ENCODE peak calls at places on chromosome 3, in ten cellular contexts. X is tibial nerve, B is fibroblast of pulmonary artery, W is Peyer's patch, S is astrocyte, J is left ventricle myocardium inferior, L is AG10803, U is osteocyte, A is A673, T is cardiac fibroblast. R is an unnamed sample.

GRCh38 chr3:194272861-194273266 is 78.3 kb downstream of the CPN2 start:
- DNase-seq in X (no peak), B (no peak), W (no peak), S (no peak), J (no peak), L (peak), U (no peak), A (peak), T (peak), R (no peak)

GRCh38 chr3:31051226-31051625 is 156.8 kb upstream of the GADL1 start:
- DNase-seq in X (no peak), B (no peak), W (no peak), S (no peak), J (no peak), L (no peak), U (no peak), A (no peak), T (no peak), R (no peak)

GRCh38 chr3:43796041-43796596 is 105.4 kb downstream of the ABHD5 start:
- DNase-seq in X (no peak), B (no peak), W (no peak), S (no peak), J (no peak), L (peak), U (peak), A (no peak), T (no peak), R (no peak)

GRCh38 chr3:15983232-15983631 is 185.5 kb upstream of the ANKRD28 start:
- DNase-seq in X (no peak), B (peak), W (no peak), S (peak), J (no peak), L (peak), U (no peak), A (no peak), T (peak), R (no peak)

GRCh38 chr3:17686613-17687012 is 55.8 kb downstream of the TBC1D5 start:
- DNase-seq in X (no peak), B (peak), W (no peak), S (no peak), J (no peak), L (peak), U (no peak), A (peak), T (peak), R (no peak)

GRCh38 chr3:119340014-119340413 is 45.8 kb downstream of the ARHGAP31 start:
- DNase-seq in X (no peak), B (no peak), W (no peak), S (no peak), J (no peak), L (no peak), U (no peak), A (no peak), T (no peak), R (no peak)

GRCh38 chr3:78101363-78101762 is 1061.5 kb downstream of the ROBO2 start:
- DNase-seq in X (no peak), B (peak), W (no peak), S (peak), J (no peak), L (peak), U (no peak), A (no peak), T (peak), R (no peak)

GRCh38 chr3:154040283-154040682 is 80.9 kb upstream of the ARHGEF26 start:
- DNase-seq in X (no peak), B (peak), W (no peak), S (no peak), J (no peak), L (peak), U (no peak), A (peak), T (peak), R (no peak)

GRCh38 chr3:48301020-48301813 is 32.2 kb downstream of the SPINK8 start:
- DNase-seq in X (peak), B (peak), W (peak), S (peak), J (peak), L (peak), U (peak), A (peak), T (peak), R (peak)

GRCh38 chr3:141561426-141562034 is 74.7 kb downstream of the RASA2 start:
- DNase-seq in X (peak), B (peak), W (peak), S (peak), J (no peak), L (peak), U (no peak), A (peak), T (peak), R (no peak)

GRCh38 chr3:27244374-27244773 is 124.8 kb downstream of the NEK10 start:
- DNase-seq in X (no peak), B (no peak), W (no peak), S (no peak), J (no peak), L (no peak), U (no peak), A (no peak), T (no peak), R (no peak)

GRCh38 chr3:9230596-9230995 is 18.9 kb downstream of the SRGAP3 start:
- DNase-seq in X (no peak), B (peak), W (no peak), S (peak), J (no peak), L (no peak), U (no peak), A (no peak), T (peak), R (no peak)

GRCh38 chr3:143443851-143444331 is 324.3 kb downstream of the CHST2 start:
- DNase-seq in X (peak), B (peak), W (no peak), S (peak), J (no peak), L (peak), U (no peak), A (peak), T (peak), R (no peak)

GRCh38 chr3:45167011-45167911 is 21.1 kb upstream of the CDCP1 start:
- DNase-seq in X (peak), B (peak), W (peak), S (peak), J (peak), L (peak), U (peak), A (peak), T (peak), R (peak)

GRCh38 chr3:13018039-13018431 is 55.2 kb downstream of the IQSEC1 start:
- DNase-seq in X (no peak), B (no peak), W (no peak), S (no peak), J (no peak), L (peak), U (no peak), A (no peak), T (peak), R (peak)

GRCh38 chr3:175826759-175827158 is 967.6 kb downstream of the NAALADL2 start:
- DNase-seq in X (no peak), B (no peak), W (no peak), S (no peak), J (no peak), L (no peak), U (no peak), A (no peak), T (no peak), R (no peak)

GRCh38 chr3:46472736-46473135 is 8.0 kb upstream of the LTF start:
- DNase-seq in X (no peak), B (no peak), W (no peak), S (no peak), J (no peak), L (no peak), U (peak), A (no peak), T (no peak), R (no peak)

GRCh38 chr3:42660131-42660715 is 6.7 kb downstream of the ZBTB47 start:
- DNase-seq in X (no peak), B (no peak), W (no peak), S (no peak), J (no peak), L (no peak), U (no peak), A (no peak), T (no peak), R (no peak)
- TF ChIP-seq CTCF in X (no peak), B (no peak), W (no peak), S (no peak), J (no peak), L (no peak), U (no peak), A (no peak), T (no peak), R (no peak)

DNA sequence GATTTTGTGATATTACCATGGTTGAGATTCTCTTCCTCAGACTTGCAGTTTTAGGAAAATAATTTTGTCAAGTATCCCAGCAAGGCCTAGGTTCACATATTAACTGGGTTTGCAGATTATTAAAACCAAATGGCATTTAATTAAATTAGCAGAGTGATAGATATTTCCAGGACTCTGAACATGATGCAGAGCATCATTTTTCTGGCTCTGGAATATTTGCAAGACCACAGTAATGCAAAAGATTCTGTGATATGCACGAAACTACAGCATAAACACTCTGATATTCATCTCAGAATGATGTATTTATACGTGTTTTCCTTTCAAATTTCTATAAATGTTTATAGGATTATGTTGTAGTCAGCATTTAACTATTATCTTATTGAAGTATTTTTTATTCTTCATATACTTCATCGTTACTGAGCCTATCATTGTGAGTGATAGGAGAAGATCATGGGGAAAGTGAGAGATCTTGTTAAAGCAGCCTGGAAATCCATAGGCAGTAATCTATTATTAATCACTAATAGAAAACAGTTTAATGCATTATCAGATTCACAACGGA is 1245.6 kb downstream of the OTOL1 start:
- DNase-seq in X (no peak), B (no peak), W (no peak), S (no peak), J (no peak), L (peak), U (no peak), A (no peak), T (no peak), R (no peak)
- TF ChIP-seq CTCF in X (no peak), B (no peak), W (no peak), S (no peak), J (no peak), L (no peak), U (no peak), A (no peak), T (no peak), R (no peak)

DNA sequence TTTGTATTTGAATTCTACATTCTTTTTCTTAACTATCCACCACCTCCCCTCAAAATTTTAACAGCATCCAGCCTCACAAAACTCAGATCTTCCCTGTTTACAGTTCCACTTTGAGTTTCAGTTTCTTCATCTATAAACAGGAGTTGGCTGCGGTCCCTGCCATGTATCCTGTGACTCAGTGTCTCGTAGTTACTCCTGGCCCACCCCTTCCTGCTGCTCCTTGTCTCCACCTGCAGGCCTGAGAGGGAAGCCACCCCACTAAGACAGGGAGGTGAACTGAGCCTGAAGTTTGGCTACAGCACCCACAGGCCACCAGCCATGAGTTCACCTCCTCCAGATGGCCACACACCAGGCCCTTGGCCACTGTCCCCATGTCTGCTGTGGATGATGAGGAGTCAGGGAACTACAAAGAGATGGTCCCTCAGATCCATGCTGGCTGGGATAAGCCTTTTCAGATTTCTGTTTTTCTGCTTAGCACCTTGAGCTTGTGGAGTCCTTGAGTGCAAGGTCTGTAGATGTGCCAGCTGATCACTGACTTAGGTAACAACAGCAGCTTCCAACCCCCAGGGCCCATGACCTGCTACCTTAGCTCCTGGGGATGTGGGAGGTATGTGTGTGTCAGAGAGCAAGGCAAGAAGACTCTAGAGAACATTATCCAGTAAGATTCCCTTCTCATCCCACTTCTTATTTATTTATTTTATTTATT is 37.5 kb downstream of the CD86 start:
- DNase-seq in X (peak), B (peak), W (peak), S (peak), J (peak), L (peak), U (no peak), A (peak), T (peak), R (no peak)
- TF ChIP-seq CTCF in X (no peak), B (peak), W (no peak), S (no peak), J (peak), L (peak), U (no peak), A (peak), T (peak), R (peak)

GRCh38 chr3:11159421-11159904 is 5.2 kb downstream of the HRH1 start:
- DNase-seq in X (peak), B (peak), W (no peak), S (peak), J (no peak), L (peak), U (no peak), A (no peak), T (peak), R (no peak)
- TF ChIP-seq CTCF in X (no peak), B (peak), W (no peak), S (no peak), J (no peak), L (peak), U (no peak), A (no peak), T (peak), R (no peak)

GRCh38 chr3:65060904-65061303 is 373.1 kb upstream of the ADAMTS9 start:
- DNase-seq in X (no peak), B (no peak), W (no peak), S (no peak), J (no peak), L (no peak), U (no peak), A (no peak), T (no peak), R (no peak)
- TF ChIP-seq CTCF in X (no peak), B (no peak), W (no peak), S (no peak), J (no peak), L (no peak), U (no peak), A (peak), T (no peak), R (peak)

R was measured in glutamatergic neuron.